ENCODE peak calls at places on chromosomes 11 and 22, in four cellular contexts. W is K562, A is HepG2, K is HCT116. Q is an unnamed sample.

GRCh38 chr11:71145368-71145767 is 107.0 kb downstream of the SHANK2 start:
- DNase-seq in A (no peak), W (no peak), K (no peak), Q (no peak)

GRCh38 chr22:50728523-50728931 is 9.5 kb upstream of the ACR start:
- DNase-seq in A (no peak), W (no peak), K (no peak), Q (no peak)

GRCh38 chr22:35330258-35330861 is 30.7 kb downstream of the TOM1 start:
- DNase-seq in W (no peak), A (no peak), K (no peak), Q (no peak)

GRCh38 chr11:20566591-20567434 is 32.6 kb upstream of the SLC6A5 start:
- DNase-seq in A (no peak), K (no peak), W (no peak), Q (no peak)

GRCh38 chr11:74634537-74634936 is 42.2 kb downstream of the POLD3 start:
- DNase-seq in W (peak), A (peak), K (peak), Q (no peak)

GRCh38 chr22:37563153-37564081 is 3.1 kb downstream of the CDC42EP1 start:
- DNase-seq in K (peak), W (peak), A (peak), Q (no peak)

GRCh38 chr22:17754233-17754925 is 19.9 kb downstream of the BID start:
- DNase-seq in K (no peak), A (no peak), W (no peak), Q (no peak)

GRCh38 chr11:107468596-107468995 is 11.0 kb upstream of the CWF19L2 start:
- DNase-seq in A (no peak), W (peak), K (no peak), Q (no peak)

GRCh38 chr11:43576834-43577521 is 103.6 kb upstream of the HSD17B12 start:
- DNase-seq in A (peak), K (peak), W (peak), Q (no peak)

GRCh38 chr11:114171257-114172054 is 111.9 kb downstream of the ZBTB16 start:
- DNase-seq in K (no peak), W (no peak), A (peak), Q (no peak)

GRCh38 chr11:6402061-6402470 is 11.8 kb downstream of the SMPD1 start:
- DNase-seq in K (no peak), A (peak), W (no peak), Q (no peak)

GRCh38 chr22:20036119-20036518 is 15.2 kb downstream of the TANGO2 start:
- DNase-seq in W (no peak), A (no peak), K (no peak), Q (no peak)

GRCh38 chr11:69431893-69432738 is 49.3 kb upstream of the LINC01488 start:
- DNase-seq in K (no peak), A (no peak), W (no peak), Q (no peak)

GRCh38 chr22:44462246-44463015 is 35.6 kb downstream of the RTL6 start:
- DNase-seq in A (no peak), K (no peak), W (no peak), Q (no peak)

GRCh38 chr11:9762531-9762930 is 98.7 kb downstream of the SWAP70 start:
- DNase-seq in W (no peak), A (no peak), K (no peak), Q (no peak)

GRCh38 chr22:46593211-46593676 is 26.9 kb upstream of the GRAMD4 start:
- DNase-seq in A (no peak), K (no peak), W (no peak), Q (no peak)
- TF ChIP-seq TCF7L2 in A (no peak), K (no peak), W (no peak), Q (no peak)

GRCh38 chr11:131422491-131422890 is 52.1 kb downstream of the NTM start:
- DNase-seq in A (no peak), W (no peak), K (no peak), Q (no peak)

GRCh38 chr11:131413217-131413616 is 42.8 kb downstream of the NTM start:
- DNase-seq in W (no peak), A (no peak), K (no peak), Q (no peak)

GRCh38 chr11:131421066-131421855 is 50.8 kb downstream of the NTM start:
- DNase-seq in W (no peak), A (no peak), K (no peak), Q (no peak)

GRCh38 chr11:131423715-131424114 is 53.3 kb downstream of the NTM start:
- DNase-seq in W (no peak), A (no peak), K (no peak), Q (no peak)

GRCh38 chr11:131418214-131418613 is 47.8 kb downstream of the NTM start:
- DNase-seq in K (no peak), W (no peak), A (no peak), Q (no peak)
- TF ChIP-seq CTCF in K (no peak), W (no peak), A (no peak), Q (no peak)

GRCh38 chr22:27801616-27802388 is at the start of gene MN1:
- DNase-seq in W (no peak), A (no peak), K (no peak), Q (no peak)
- H3K27ac ChIP-seq in W (no peak), A (no peak), K (peak), Q (no peak)

DNA sequence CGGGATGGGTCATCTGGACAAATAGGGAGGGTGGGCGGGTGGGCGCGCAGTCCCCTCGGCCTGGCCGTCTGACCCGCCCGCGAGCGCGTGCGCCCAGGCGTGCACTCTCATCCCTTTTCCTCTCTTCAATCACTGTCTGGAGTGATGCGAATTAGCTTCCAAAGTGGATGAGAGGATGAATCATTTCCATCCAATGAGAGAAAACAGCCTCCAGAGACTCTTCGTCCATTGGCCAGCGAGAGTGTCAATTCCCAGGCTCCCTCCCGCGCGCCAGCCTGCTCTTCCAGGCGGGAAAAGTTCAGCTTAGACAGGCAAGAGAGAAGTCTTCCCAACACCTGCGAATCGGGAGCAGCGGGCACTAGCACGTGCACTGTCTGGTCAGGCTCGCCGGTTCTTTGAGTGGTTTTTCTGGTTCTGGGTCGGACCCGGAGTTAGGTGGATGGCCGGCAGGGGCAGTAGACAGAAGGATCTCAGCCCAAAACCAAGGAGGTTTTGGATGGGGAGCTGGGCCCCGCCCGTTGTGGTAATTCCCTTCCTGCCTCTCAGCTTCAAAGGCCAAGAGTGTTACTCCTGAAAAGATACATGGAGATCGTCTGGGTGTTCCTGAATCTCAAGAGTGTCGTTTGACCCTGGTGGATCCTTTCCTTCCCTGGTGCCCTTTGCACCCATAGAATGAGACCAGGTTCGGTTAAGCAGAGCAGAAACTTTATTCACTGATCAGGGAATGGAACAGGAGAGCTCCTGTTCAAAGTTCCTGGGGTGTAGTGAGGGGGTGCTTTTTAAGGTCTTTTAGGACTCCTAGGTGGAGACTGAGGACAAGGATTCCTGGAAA is 33.4 kb upstream of the GLYATL1 start:
- DNase-seq in A (no peak), K (no peak), W (peak), Q (no peak)
- TF ChIP-seq TCF7L2 in A (no peak), K (no peak), W (no peak), Q (no peak)

GRCh38 chr11:122360875-122361274 is 244.9 kb upstream of the BLID start:
- DNase-seq in A (no peak), W (no peak), K (no peak), Q (no peak)
- TF ChIP-seq CTCF in A (peak), W (no peak), K (peak), Q (peak)

DNA sequence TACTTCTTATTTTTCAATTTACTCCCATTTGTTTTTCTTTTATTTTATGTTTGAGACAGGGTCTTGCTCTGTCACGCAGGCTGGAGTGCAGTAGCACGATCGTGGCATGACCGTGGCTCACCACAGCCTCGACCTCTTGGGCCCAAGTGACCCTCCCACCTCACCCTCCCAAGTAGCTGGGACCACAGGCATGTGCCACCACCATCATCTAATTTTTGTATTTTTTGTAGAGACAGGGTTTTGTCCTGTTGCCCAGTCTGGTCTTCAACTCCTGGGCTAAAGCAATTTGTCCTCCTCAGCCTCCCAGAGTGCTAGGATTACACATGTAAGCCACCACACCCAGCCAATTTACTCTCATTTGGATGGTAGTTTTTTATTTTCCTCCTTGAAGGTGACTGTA is 679.3 kb upstream of the CCDC179 start:
- DNase-seq in K (no peak), W (no peak), A (no peak), Q (no peak)
- H3K27ac ChIP-seq in K (no peak), W (no peak), A (no peak), Q (no peak)

GRCh38 chr11:15509082-15509481 is 394.4 kb downstream of the INSC start:
- DNase-seq in W (no peak), A (no peak), K (no peak), Q (no peak)

GRCh38 chr11:15505155-15505554 is 390.4 kb downstream of the INSC start:
- DNase-seq in K (no peak), A (no peak), W (no peak), Q (no peak)

GRCh38 chr11:15507592-15507991 is 392.9 kb downstream of the INSC start:
- DNase-seq in A (no peak), W (no peak), K (no peak), Q (no peak)
- TF ChIP-seq TCF7L2 in A (no peak), W (no peak), K (no peak), Q (no peak)

DNA sequence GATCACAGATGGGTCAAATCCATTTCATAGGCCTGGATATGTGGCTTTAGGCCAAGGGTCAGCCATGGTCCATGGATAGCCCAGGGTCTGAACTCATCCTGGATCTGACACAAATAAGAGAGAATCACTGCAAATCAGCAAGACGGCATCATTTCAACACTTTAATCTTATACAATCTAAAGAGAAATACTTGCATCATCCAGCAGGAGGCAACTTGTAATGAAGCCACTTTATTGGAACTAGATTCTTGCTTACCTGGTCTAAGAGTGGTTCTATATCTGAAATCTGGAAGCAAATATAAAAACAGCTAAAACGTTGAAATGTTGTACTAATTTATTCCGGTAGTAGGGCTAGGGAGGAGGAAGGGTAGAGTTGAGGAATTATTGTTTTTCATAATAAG is 870.1 kb downstream of the JRKL start:
- DNase-seq in W (no peak), A (no peak), K (no peak), Q (no peak)
- TF ChIP-seq CTCF in W (no peak), A (no peak), K (no peak), Q (no peak)

DNA sequence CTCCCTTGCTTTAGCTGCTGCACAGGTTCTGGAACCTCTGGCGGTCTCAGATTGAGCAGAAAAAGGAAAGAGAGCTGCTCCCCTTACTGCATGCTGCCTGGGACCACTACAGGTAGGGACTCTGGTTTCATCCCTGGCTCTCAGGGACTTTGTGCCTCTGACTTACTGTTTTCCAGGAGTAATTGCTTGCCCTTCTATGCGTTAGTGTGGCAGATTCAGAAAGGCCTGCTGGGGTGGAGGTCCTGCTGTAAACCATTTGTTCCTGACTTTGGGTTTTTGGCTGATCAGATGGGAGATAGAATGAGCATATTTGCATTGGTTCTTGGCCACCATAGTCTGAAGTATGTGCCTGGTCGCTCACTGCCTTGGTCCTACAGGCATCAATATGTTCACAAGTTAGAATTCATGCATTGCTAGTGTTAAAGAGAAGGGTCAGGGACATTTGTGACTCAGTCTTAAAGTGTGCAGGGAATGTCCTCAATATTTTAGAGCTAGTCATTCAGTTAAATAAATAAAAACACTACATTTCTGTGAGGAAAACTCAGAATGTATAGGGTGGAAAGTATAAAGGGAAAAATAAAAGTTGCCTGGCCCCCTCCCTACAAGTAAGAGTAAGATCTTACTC is 78.0 kb downstream of the PISD start:
- DNase-seq in A (no peak), W (no peak), K (no peak), Q (no peak)
- H3K27ac ChIP-seq in A (peak), W (peak), K (no peak), Q (no peak)

Q was measured in Panc1.